ENCODE peak calls at places on chromosomes 12 and 14, in nine cellular contexts. T is hypothalamus; O is erythroblast; I is HTR-8/SVneo; R is skeletal muscle cell; H is GM12865; E is fibroblast of gingiva; D is activated CD4-positive, alpha-beta T cell treated with anti-CD3 and anti-CD28 coated beads, Interleukin-2, amount 10 ng/mL, durations not matched to agents 7 days and 5 days; K is Kasumi-1. U is an unnamed sample.

GRCh38 chr12:27652174-27652763 is 44.0 kb upstream of the REP15 start:
- DNase-seq in T (no peak), O (peak), I (peak), R (peak), H (peak), E (peak), D (peak), K (peak), U (peak)

GRCh38 chr12:92065664-92066063 is 80.0 kb downstream of the BTG1 start:
- DNase-seq in T (no peak), O (no peak), I (no peak), R (no peak), H (peak), E (no peak), D (no peak), K (no peak), U (no peak)

GRCh38 chr14:97580923-97581495 is 783.8 kb downstream of the VRK1 start:
- DNase-seq in T (no peak), O (no peak), I (no peak), R (no peak), H (peak), E (no peak), D (no peak), K (no peak), U (no peak)

GRCh38 chr12:62917066-62917465 is 17.9 kb downstream of the PPM1H start:
- DNase-seq in T (no peak), O (no peak), I (no peak), R (no peak), H (no peak), E (no peak), D (no peak), K (no peak), U (no peak)

GRCh38 chr12:102551186-102551585 is 70.8 kb upstream of the IGF1 start:
- DNase-seq in T (no peak), O (no peak), I (no peak), R (no peak), H (no peak), E (no peak), D (no peak), K (no peak), U (no peak)

GRCh38 chr12:53223391-53224267 is 8.4 kb downstream of the RARG start:
- DNase-seq in T (no peak), O (no peak), I (no peak), R (no peak), H (no peak), E (peak), D (peak), K (peak), U (no peak)

GRCh38 chr12:46227616-46228015 is 41.2 kb downstream of the SLC38A1 start:
- DNase-seq in T (no peak), O (no peak), I (no peak), R (no peak), H (no peak), E (peak), D (no peak), K (peak), U (no peak)

GRCh38 chr12:5268424-5269210 is 163.3 kb upstream of the NTF3 start:
- DNase-seq in T (no peak), O (no peak), I (no peak), R (no peak), H (no peak), E (no peak), D (no peak), K (no peak), U (no peak)

GRCh38 chr12:113142173-113142885 is 6.8 kb upstream of the RASAL1 start:
- DNase-seq in T (peak), O (no peak), I (no peak), R (no peak), H (no peak), E (no peak), D (no peak), K (peak), U (no peak)

GRCh38 chr12:69779928-69780327 is 41.3 kb downstream of the RAB3IP start:
- DNase-seq in T (no peak), O (peak), I (peak), R (peak), H (no peak), E (peak), D (no peak), K (no peak), U (no peak)

GRCh38 chr14:30214456-30215090 is 286.9 kb upstream of the PRKD1 start:
- DNase-seq in T (no peak), O (peak), I (peak), R (peak), H (peak), E (peak), D (peak), K (peak), U (peak)

GRCh38 chr12:82625523-82625922 is 61.2 kb upstream of the TMTC2 start:
- DNase-seq in T (no peak), O (no peak), I (no peak), R (no peak), H (no peak), E (no peak), D (no peak), K (no peak), U (no peak)

GRCh38 chr12:153080-153746 is 60.7 kb downstream of the SLC6A12 start:
- DNase-seq in T (no peak), O (peak), I (peak), R (no peak), H (peak), E (no peak), D (peak), K (peak), U (peak)

GRCh38 chr12:131927110-131928079 is 1.7 kb upstream of the PUS1 start:
- DNase-seq in T (no peak), O (no peak), I (no peak), R (no peak), H (no peak), E (no peak), D (no peak), K (no peak), U (peak)

GRCh38 chr14:106286697-106287290 is 760.4 kb downstream of the TMEM121 start:
- DNase-seq in T (no peak), O (peak), I (no peak), R (no peak), H (peak), E (no peak), D (no peak), K (no peak), U (peak)

GRCh38 chr14:55451398-55451797 is 11.0 kb upstream of the TBPL2 start:
- DNase-seq in T (no peak), O (no peak), I (no peak), R (peak), H (no peak), E (no peak), D (no peak), K (no peak), U (no peak)

GRCh38 chr12:42402821-42403411 is 76.9 kb downstream of the PPHLN1 start:
- DNase-seq in T (no peak), O (no peak), I (no peak), R (no peak), H (no peak), E (no peak), D (no peak), K (no peak), U (no peak)

GRCh38 chr12:104285740-104286537 is 17.6 kb upstream of the EID3 start:
- DNase-seq in T (no peak), O (no peak), I (no peak), R (no peak), H (peak), E (no peak), D (no peak), K (no peak), U (peak)

GRCh38 chr14:63045234-63045611 is at the start of gene KCNH5:
- DNase-seq in T (peak), O (peak), I (peak), R (no peak), H (no peak), E (no peak), D (no peak), K (no peak), U (peak)

GRCh38 chr12:102571889-102572288 is 91.5 kb upstream of the IGF1 start:
- DNase-seq in T (no peak), O (no peak), I (no peak), R (no peak), H (no peak), E (no peak), D (no peak), K (no peak), U (no peak)

GRCh38 chr12:109714141-109714912 is 702 bp downstream of the FAM222A start:
- DNase-seq in T (peak), O (peak), I (peak), R (no peak), H (peak), E (no peak), D (peak), K (peak), U (peak)

GRCh38 chr12:121637231-121637914 is 11.0 kb downstream of the ORAI1 start:
- DNase-seq in T (no peak), O (no peak), I (no peak), R (no peak), H (peak), E (no peak), D (peak), K (peak), U (peak)

GRCh38 chr12:6716874-6717437 is 6.9 kb upstream of the COPS7A start:
- DNase-seq in T (no peak), O (no peak), I (no peak), R (no peak), H (no peak), E (no peak), D (no peak), K (no peak), U (no peak)

GRCh38 chr14:62209287-62209899 is 447.2 kb downstream of the SNAPC1 start:
- DNase-seq in T (no peak), O (no peak), I (peak), R (peak), H (no peak), E (peak), D (no peak), K (no peak), U (no peak)

GRCh38 chr12:110619534-110619953 is 5.6 kb downstream of the TCTN1 start:
- DNase-seq in T (no peak), O (no peak), I (no peak), R (no peak), H (peak), E (no peak), D (peak), K (no peak), U (peak)

GRCh38 chr12:14403711-14404164 is 38.3 kb downstream of the ATF7IP start:
- DNase-seq in T (no peak), O (peak), I (no peak), R (peak), H (peak), E (peak), D (no peak), K (peak), U (peak)

GRCh38 chr12:74890237-74890599 is 319.4 kb downstream of the KCNC2 start:
- DNase-seq in T (no peak), O (no peak), I (peak), R (peak), H (peak), E (peak), D (no peak), K (peak), U (peak)

GRCh38 chr12:51922762-51923505 is 15.6 kb downstream of the ACVRL1 start:
- DNase-seq in T (no peak), O (no peak), I (no peak), R (peak), H (peak), E (peak), D (no peak), K (no peak), U (no peak)

GRCh38 chr12:52074006-52074405 is 4.2 kb downstream of the ATG101 start:
- DNase-seq in T (no peak), O (no peak), I (no peak), R (peak), H (peak), E (peak), D (no peak), K (no peak), U (no peak)

GRCh38 chr12:89187507-89187906 is 164.8 kb downstream of the DUSP6 start:
- DNase-seq in T (no peak), O (no peak), I (no peak), R (no peak), H (no peak), E (peak), D (no peak), K (no peak), U (no peak)

GRCh38 chr12:10190558-10191388 is 11.9 kb downstream of the TMEM52B start:
- DNase-seq in T (peak), O (peak), I (no peak), R (no peak), H (peak), E (peak), D (peak), K (peak), U (peak)